ENCODE peak calls at places on chromosomes 13 and 19, in six cellular contexts. X is brain microvascular endothelial cell, Z is fibroblast of lung, Q is pancreas, F is HFF-Myc, M is A549. G is an unnamed sample.

GRCh38 chr19:4059931-4060620 is 6.6 kb downstream of the ZBTB7A start:
- DNase-seq in X (no peak), Z (no peak), Q (peak; percentile 81), F (no peak), M (no peak), G (peak; percentile 83)

GRCh38 chr19:54133312-54133956 is 4.1 kb upstream of the CNOT3 start:
- DNase-seq in X (no peak), Z (no peak), Q (no peak), F (no peak), M (peak; percentile 89), G (no peak)

GRCh38 chr19:18875726-18876125 is 20.2 kb downstream of the CERS1 start:
- DNase-seq in X (no peak), Z (peak; percentile 47), Q (no peak), F (peak; percentile 42), M (no peak), G (no peak)

GRCh38 chr13:21998279-21998678 is 327.4 kb downstream of the FGF9 start:
- DNase-seq in X (no peak), Z (no peak), Q (no peak), F (no peak), M (no peak), G (no peak)

GRCh38 chr13:105773241-105773640 is 762.2 kb downstream of the EFNB2 start:
- DNase-seq in X (no peak), Z (no peak), Q (no peak), F (no peak), M (no peak), G (no peak)

GRCh38 chr13:46307554-46307953 is 79.5 kb downstream of the RUBCNL start:
- DNase-seq in X (no peak), Z (no peak), Q (no peak), F (no peak), M (no peak), G (no peak)

GRCh38 chr19:7856679-7857663 is 17.2 kb downstream of the PRR36 start:
- DNase-seq in X (no peak), Z (no peak), Q (no peak), F (no peak), M (no peak), G (no peak)

GRCh38 chr13:75803175-75803611 is 167.1 kb downstream of the LMO7 start:
- DNase-seq in X (no peak), Z (no peak), Q (no peak), F (no peak), M (no peak), G (no peak)

GRCh38 chr13:40568246-40568645 is 98.2 kb downstream of the FOXO1 start:
- DNase-seq in X (no peak), Z (no peak), Q (no peak), F (no peak), M (no peak), G (no peak)

GRCh38 chr13:29454931-29455481 is 140.5 kb downstream of the SLC7A1 start:
- DNase-seq in X (no peak), Z (peak; percentile 10), Q (no peak), F (no peak), M (peak; percentile 24), G (no peak)

GRCh38 chr19:5913739-5914357 is at the start of gene CAPS:
- DNase-seq in X (no peak), Z (peak; percentile 69), Q (peak; percentile 89), F (no peak), M (peak; percentile 50), G (no peak)

GRCh38 chr13:32902898-32903297 is 113.3 kb upstream of the KL start:
- DNase-seq in X (no peak), Z (peak; percentile 43), Q (no peak), F (no peak), M (no peak), G (peak; percentile 12)

GRCh38 chr13:112965573-112966115 is 3.4 kb upstream of the MCF2L start:
- DNase-seq in X (no peak), Z (no peak), Q (peak; percentile 28), F (no peak), M (no peak), G (no peak)

GRCh38 chr13:95253033-95253432 is 48.2 kb downstream of the ABCC4 start:
- DNase-seq in X (no peak), Z (no peak), Q (no peak), F (no peak), M (no peak), G (no peak)

GRCh38 chr13:110258876-110259631 is 47.9 kb downstream of the COL4A1 start:
- DNase-seq in X (no peak), Z (peak; percentile 22), Q (no peak), F (no peak), M (no peak), G (no peak)

GRCh38 chr13:79749985-79750551 is 269.1 kb downstream of the NDFIP2 start:
- DNase-seq in X (peak; percentile 96), Z (peak; percentile 81), Q (no peak), F (peak; percentile 85), M (peak; percentile 36), G (peak; percentile 49)

GRCh38 chr13:100540621-100541020 is 48.0 kb downstream of the GGACT start:
- DNase-seq in X (peak; percentile 60), Z (no peak), Q (no peak), F (no peak), M (no peak), G (no peak)

GRCh38 chr13:51950722-51951121 is 60.5 kb downstream of the ATP7B start:
- DNase-seq in X (no peak), Z (no peak), Q (no peak), F (no peak), M (no peak), G (no peak)

GRCh38 chr19:2101417-2102335 is 5.0 kb downstream of the IZUMO4 start:
- DNase-seq in X (no peak), Z (no peak), Q (peak; percentile 72), F (no peak), M (no peak), G (no peak)

GRCh38 chr13:50141660-50142010 is 126.4 kb downstream of the KCNRG start:
- DNase-seq in X (no peak), Z (no peak), Q (no peak), F (no peak), M (no peak), G (no peak)

GRCh38 chr13:20395061-20395916 is 130.4 kb downstream of the CRYL1 start:
- DNase-seq in X (no peak), Z (no peak), Q (no peak), F (no peak), M (no peak), G (no peak)

GRCh38 chr19:9768175-9769112 is at the start of gene ZNF846:
- DNase-seq in X (peak; percentile 93), Z (peak; percentile 97), Q (peak; percentile 97), F (peak; percentile 90), M (peak; percentile 96), G (peak; percentile 92)

GRCh38 chr13:81639984-81640582 is 1299.2 kb upstream of the SPRY2 start:
- DNase-seq in X (no peak), Z (no peak), Q (no peak), F (no peak), M (peak; percentile 1), G (no peak)

GRCh38 chr13:34772206-34772605 is 169.9 kb upstream of the NBEA start:
- DNase-seq in X (no peak), Z (no peak), Q (no peak), F (no peak), M (no peak), G (no peak)

GRCh38 chr13:81480634-81481033 is 1139.7 kb upstream of the SPRY2 start:
- DNase-seq in X (no peak), Z (no peak), Q (no peak), F (no peak), M (peak; percentile 1), G (no peak)

GRCh38 chr13:21075303-21076264 is 14.2 kb upstream of the LATS2 start:
- DNase-seq in X (no peak), Z (peak; percentile 39), Q (peak; percentile 76), F (no peak), M (no peak), G (peak; percentile 34)

GRCh38 chr13:47332149-47332548 is 435.3 kb upstream of the HTR2A start:
- DNase-seq in X (no peak), Z (peak; percentile 52), Q (no peak), F (no peak), M (no peak), G (no peak)

GRCh38 chr13:113851826-113852535 is 11.9 kb downstream of the GAS6 start:
- DNase-seq in X (no peak), Z (no peak), Q (no peak), F (no peak), M (no peak), G (no peak)

GRCh38 chr13:45179428-45179827 is 21.4 kb downstream of the KCTD4 start:
- DNase-seq in X (no peak), Z (peak; percentile 42), Q (no peak), F (no peak), M (peak; percentile 33), G (no peak)
- H3K4me3 ChIP-seq in X (no peak overlapping the region), Z (no peak overlapping the region), Q (no peak overlapping the region), F (no peak overlapping the region), M (no peak overlapping the region), G (no peak overlapping the region)

GRCh38 chr19:58372311-58373133 is 8.3 kb downstream of the ZNF837 start:
- DNase-seq in X (no peak), Z (no peak), Q (peak; percentile 15), F (no peak), M (no peak), G (peak; percentile 69)
- TF ChIP-seq CTCF in X (peak; percentile 42), Z (no peak), Q (no peak), F (no peak), M (no peak), G (peak; percentile 7)

DNA sequence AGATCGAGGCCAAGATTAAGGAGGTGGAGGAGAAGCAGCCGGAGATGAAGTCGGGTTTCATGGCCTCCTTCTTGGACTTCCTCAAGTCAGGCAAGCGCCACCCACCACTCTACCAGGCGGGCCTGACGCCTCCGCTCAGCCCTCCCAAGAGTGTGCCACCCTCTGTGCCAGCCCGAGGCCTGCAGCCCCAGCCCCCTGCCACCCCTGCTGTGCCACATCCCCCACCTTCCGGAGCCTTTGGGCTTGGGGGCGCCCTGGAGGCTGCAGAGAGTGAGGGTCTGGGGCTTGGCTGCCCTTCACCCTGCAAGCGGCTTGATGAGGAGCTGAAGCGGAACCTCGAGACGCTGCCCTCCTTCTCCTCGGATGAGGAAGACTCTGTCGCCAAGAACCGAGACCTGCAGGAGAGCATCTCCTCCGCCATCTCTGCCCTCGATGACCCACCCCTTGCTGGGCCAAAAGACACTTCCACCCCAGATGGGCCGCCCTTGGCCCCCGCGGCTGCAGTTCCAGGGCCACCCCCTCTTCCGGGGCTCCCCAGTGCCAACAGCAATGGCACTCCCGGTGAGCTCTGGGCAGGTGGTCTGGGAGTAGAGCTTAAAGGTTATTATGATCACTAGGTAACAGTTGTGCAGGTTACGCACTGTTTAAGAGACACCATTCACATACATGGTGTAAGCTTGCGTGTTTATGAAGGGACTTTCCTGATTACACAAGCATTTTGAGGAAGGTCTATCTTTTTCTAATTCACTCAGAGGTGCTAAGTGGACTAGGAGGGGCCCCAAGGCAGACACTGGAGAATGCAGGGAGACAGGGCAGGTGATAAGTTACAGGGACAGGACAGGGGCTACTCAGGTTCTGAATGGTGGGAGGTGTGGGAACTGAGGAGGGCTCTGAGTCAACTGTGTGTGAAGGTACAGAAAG is 8.7 kb downstream of the PRR12 start:
- DNase-seq in X (no peak), Z (no peak), Q (no peak), F (no peak), M (no peak), G (no peak)
- H3K4me3 ChIP-seq in X (no peak overlapping the region), Z (no peak overlapping the region), Q (no peak overlapping the region), F (no peak overlapping the region), M (no peak overlapping the region), G (no peak overlapping the region)

DNA sequence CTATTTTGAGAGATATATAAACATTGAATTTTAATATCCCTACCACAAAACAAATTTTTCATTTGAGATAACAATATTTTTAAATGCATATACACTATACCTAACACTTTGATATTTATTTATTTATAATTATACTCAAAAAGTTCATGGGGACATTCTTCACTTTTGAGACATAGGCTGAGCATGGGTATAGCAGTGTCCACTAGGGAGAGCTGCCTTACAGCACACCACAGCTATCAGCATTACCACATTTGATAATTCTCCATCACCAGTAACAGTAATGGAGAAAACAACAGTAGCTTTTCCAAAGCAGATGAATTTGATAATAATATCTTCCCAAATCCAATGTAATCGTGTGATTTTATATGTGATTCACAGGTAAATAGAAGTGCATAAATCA is 626.1 kb downstream of the DACH1 start:
- DNase-seq in X (peak; percentile 29), Z (peak; percentile 59), Q (no peak), F (no peak), M (no peak), G (no peak)
- TF ChIP-seq CTCF in X (peak; percentile 70), Z (peak; percentile 77), Q (peak; percentile 27), F (no peak), M (no peak), G (no peak)

G was measured in ovary.